ENCODE peak calls at places on chromosomes 12 and 14, in five cellular contexts. M is upper lobe of left lung, I is fibroblast of mammary gland, N is thyroid gland, J is upper lobe of right lung. B is an unnamed sample.

GRCh38 chr14:83887871-83888270 is 1642.1 kb upstream of the FLRT2 start:
- DNase-seq in M (no peak), I (peak), N (no peak), J (no peak), B (no peak)

GRCh38 chr12:113273053-113273725 is 51.9 kb downstream of the TPCN1 start:
- DNase-seq in M (no peak), I (peak), N (no peak), J (peak), B (no peak)

GRCh38 chr14:52987514-52987913 is 36.7 kb upstream of the FERMT2 start:
- DNase-seq in M (no peak), I (no peak), N (no peak), J (no peak), B (peak)

GRCh38 chr12:30977537-30978349 is 51.2 kb downstream of the TSPAN11 start:
- DNase-seq in M (no peak), I (no peak), N (no peak), J (no peak), B (no peak)

GRCh38 chr12:57479376-57480115 is at the start of gene ARHGAP9:
- DNase-seq in M (peak), I (no peak), N (no peak), J (no peak), B (no peak)

GRCh38 chr12:124856842-124857178 is 6.9 kb downstream of the SCARB1 start:
- DNase-seq in M (no peak), I (no peak), N (no peak), J (no peak), B (no peak)

GRCh38 chr14:95549656-95550585 is 15.1 kb downstream of the GLRX5 start:
- DNase-seq in M (no peak), I (no peak), N (no peak), J (peak), B (no peak)

GRCh38 chr14:63949696-63950095 is 96.9 kb downstream of the SYNE2 start:
- DNase-seq in M (no peak), I (peak), N (no peak), J (no peak), B (no peak)

GRCh38 chr12:27434673-27435565 is 11.6 kb upstream of the SMCO2 start:
- DNase-seq in M (no peak), I (peak), N (peak), J (no peak), B (no peak)

GRCh38 chr14:103696466-103697071 is 18.7 kb downstream of the XRCC3 start:
- DNase-seq in M (no peak), I (peak), N (no peak), J (peak), B (peak)
- TF ChIP-seq CTCF in M (no peak), I (no peak), N (no peak), J (no peak), B (no peak)

GRCh38 chr14:31952573-31952972 is 124.5 kb upstream of the ARHGAP5 start:
- DNase-seq in M (no peak), I (no peak), N (no peak), J (no peak), B (no peak)

GRCh38 chr14:31950760-31951637 is 126.1 kb upstream of the ARHGAP5 start:
- DNase-seq in M (peak), I (peak), N (peak), J (no peak), B (peak)

GRCh38 chr14:31951638-31951964 is 125.5 kb upstream of the ARHGAP5 start:
- DNase-seq in M (no peak), I (no peak), N (no peak), J (no peak), B (no peak)

GRCh38 chr14:31949709-31950108 is 127.4 kb upstream of the ARHGAP5 start:
- DNase-seq in M (no peak), I (peak), N (no peak), J (no peak), B (no peak)

DNA sequence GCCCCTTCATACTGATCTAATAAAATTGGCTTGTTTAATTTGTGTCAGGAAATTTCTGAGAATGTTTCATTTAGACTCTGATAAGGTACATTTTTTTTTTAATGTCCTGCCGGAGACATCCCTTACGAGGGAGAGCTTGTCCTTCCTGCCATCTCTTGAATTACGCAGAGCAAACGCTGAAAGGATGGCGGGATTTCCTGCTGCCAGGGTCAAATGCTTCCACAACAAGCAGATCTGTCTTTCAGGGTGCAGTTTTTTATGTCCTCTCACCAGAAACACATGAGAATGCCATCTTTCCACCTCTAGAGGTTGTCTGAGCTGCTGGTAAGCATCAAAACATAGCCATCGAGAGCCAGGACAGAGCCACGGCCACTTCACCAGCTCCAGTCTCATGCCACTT is 126.8 kb upstream of the ARHGAP5 start:
- DNase-seq in M (no peak), I (no peak), N (no peak), J (no peak), B (no peak)
- H3K4me3 ChIP-seq in M (no peak), I (no peak), N (no peak), J (no peak), B (no peak)

GRCh38 chr12:89707992-89708792 is 446 bp downstream of the ATP2B1 start:
- DNase-seq in M (peak), I (no peak), N (peak), J (peak), B (no peak)
- TF ChIP-seq CTCF in M (peak), I (no peak), N (no peak), J (no peak), B (peak)

GRCh38 chr12:13376627-13377373 is 180.3 kb downstream of the EMP1 start:
- DNase-seq in M (no peak), I (no peak), N (no peak), J (no peak), B (no peak)
- H3K4me3 ChIP-seq in M (no peak), I (no peak), N (no peak), J (no peak), B (no peak)

GRCh38 chr14:61065671-61066070 is 84.6 kb downstream of the SLC38A6 start:
- DNase-seq in M (no peak), I (no peak), N (no peak), J (no peak), B (no peak)

GRCh38 chr14:61064866-61065265 is 83.8 kb downstream of the SLC38A6 start:
- DNase-seq in M (no peak), I (no peak), N (no peak), J (no peak), B (no peak)

GRCh38 chr14:61063461-61063860 is 82.4 kb downstream of the SLC38A6 start:
- DNase-seq in M (no peak), I (no peak), N (no peak), J (no peak), B (no peak)

GRCh38 chr14:61064210-61064609 is 83.2 kb downstream of the SLC38A6 start:
- DNase-seq in M (no peak), I (no peak), N (no peak), J (no peak), B (no peak)
- TF ChIP-seq CTCF in M (no peak), I (no peak), N (no peak), J (no peak), B (no peak)

DNA sequence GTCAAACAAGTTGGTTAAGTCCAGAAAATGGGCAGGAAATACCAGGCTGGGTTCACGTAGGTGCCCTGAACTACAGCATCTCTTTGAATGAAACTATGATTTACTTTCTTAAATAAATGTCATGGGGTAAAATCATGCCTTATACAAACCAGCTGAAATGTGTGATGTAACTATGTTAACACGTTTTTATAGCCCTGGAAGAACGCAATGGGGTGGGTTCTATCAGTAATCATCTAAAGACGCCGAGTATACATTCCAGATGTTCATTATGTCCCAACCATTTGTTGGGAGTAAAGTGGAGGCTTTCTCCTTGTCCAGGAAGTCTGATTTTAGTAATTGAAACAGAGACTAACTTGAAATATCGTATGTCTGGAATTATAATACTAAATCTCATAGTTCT is 16.2 kb upstream of the IGF1 start:
- DNase-seq in M (no peak), I (no peak), N (no peak), J (no peak), B (no peak)
- H3K4me3 ChIP-seq in M (no peak), I (no peak), N (no peak), J (no peak), B (no peak)

GRCh38 chr12:5102806-5103205 is 59.1 kb downstream of the KCNA5 start:
- DNase-seq in M (no peak), I (no peak), N (no peak), J (no peak), B (no peak)
- TF ChIP-seq CTCF in M (no peak), I (no peak), N (no peak), J (no peak), B (no peak)

GRCh38 chr14:37063467-37064240 is 108.8 kb downstream of the SLC25A21 start:
- DNase-seq in M (no peak), I (peak), N (no peak), J (no peak), B (no peak)
- H3K4me3 ChIP-seq in M (no peak), I (no peak), N (no peak), J (no peak), B (no peak)